ENCODE peak calls at places on chromosomes 1 and 21, in eight cellular contexts. Q is GM19239; G is AG09319; X is activated CD4-positive, alpha-beta memory T cell treated with anti-CD3 and anti-CD28 coated beads, Interleukin-2, amount 10 ng/mL, durations not matched to agents 7 days and 5 days; U is body of pancreas; Y is GM12878; W is kidney tubule cell; T is hypothalamus. E is an unnamed sample.

GRCh38 chr1:185144233-185144632 is 12.5 kb downstream of the TRMT1L start:
- DNase-seq in Q (no peak), G (no peak), X (no peak), U (no peak), Y (no peak), W (peak), T (no peak), E (no peak)

GRCh38 chr1:108190686-108191416 is 9.3 kb downstream of the SLC25A24 start:
- DNase-seq in Q (no peak), G (no peak), X (no peak), U (no peak), Y (no peak), W (no peak), T (no peak), E (no peak)

GRCh38 chr1:229882621-229883020 is 184.4 kb upstream of the GALNT2 start:
- DNase-seq in Q (no peak), G (no peak), X (no peak), U (peak), Y (no peak), W (no peak), T (no peak), E (no peak)

GRCh38 chr1:83104558-83104957 is 894.4 kb downstream of the TTLL7 start:
- DNase-seq in Q (no peak), G (no peak), X (no peak), U (no peak), Y (no peak), W (no peak), T (no peak), E (no peak)

GRCh38 chr1:24321712-24322635 is 2.8 kb downstream of the GRHL3 start:
- DNase-seq in Q (peak), G (peak), X (peak), U (peak), Y (no peak), W (peak), T (no peak), E (peak)

GRCh38 chr21:36749935-36750578 is 51.1 kb downstream of the SIM2 start:
- DNase-seq in Q (no peak), G (no peak), X (no peak), U (no peak), Y (no peak), W (peak), T (no peak), E (peak)

GRCh38 chr1:47644216-47644581 is 206.4 kb downstream of the FOXD2 start:
- DNase-seq in Q (no peak), G (no peak), X (no peak), U (no peak), Y (no peak), W (no peak), T (no peak), E (no peak)

GRCh38 chr1:41811051-41811795 is 107.5 kb downstream of the HIVEP3 start:
- DNase-seq in Q (no peak), G (no peak), X (peak), U (no peak), Y (no peak), W (no peak), T (no peak), E (no peak)

GRCh38 chr1:21574464-21575151 is 65.4 kb downstream of the ALPL start:
- DNase-seq in Q (no peak), G (no peak), X (no peak), U (no peak), Y (no peak), W (no peak), T (no peak), E (peak)

GRCh38 chr1:59432531-59433439 is 135.9 kb downstream of the FGGY start:
- DNase-seq in Q (peak), G (no peak), X (no peak), U (no peak), Y (peak), W (peak), T (no peak), E (no peak)

E was measured in astrocyte of the cerebellum.